ENCODE peak calls at places on chromosome 19, in eight cellular contexts. X is left lung; C is CD8-positive, alpha-beta T cell; B is tibial nerve; D is heart right ventricle; L is A549; P is breast epithelium; O is brain microvascular endothelial cell. S is an unnamed sample.

GRCh38 chr19:18599485-18599884 is 7.1 kb downstream of the CRLF1 start:
- DNase-seq in B (no peak), X (no peak), L (no peak), P (no peak), O (no peak), C (no peak), D (no peak), S (no peak)

GRCh38 chr19:13241321-13242104 is 91.3 kb downstream of the IER2 start:
- DNase-seq in C (peak; percentile 8), O (no peak), P (no peak), D (no peak), B (no peak), L (no peak), X (no peak), S (no peak)

GRCh38 chr19:5804516-5805464 is at the start of gene NRTN:
- DNase-seq in C (peak; percentile 32), B (no peak), L (peak; percentile 44), D (no peak), X (peak; percentile 78), P (no peak), O (no peak), S (no peak)

GRCh38 chr19:45117167-45117594 is 24.2 kb downstream of the PPP1R37 start:
- DNase-seq in X (no peak), B (no peak), L (no peak), O (no peak), D (no peak), P (no peak), C (no peak), S (no peak)

GRCh38 chr19:38148337-38148736 is 75.7 kb downstream of the DPF1 start:
- DNase-seq in P (peak; percentile 32), X (no peak), L (no peak), C (no peak), B (no peak), O (no peak), D (peak; percentile 48), S (no peak)

GRCh38 chr19:11410682-11411081 is 8.4 kb downstream of the RGL3 start:
- DNase-seq in L (no peak), B (no peak), O (no peak), C (no peak), P (no peak), X (no peak), D (no peak), S (no peak)

GRCh38 chr19:13037161-13037560 is 41.9 kb downstream of the NFIX start:
- DNase-seq in B (no peak), C (no peak), O (peak; percentile 74), P (peak; percentile 68), X (no peak), L (no peak), D (no peak), S (peak; percentile 84)

GRCh38 chr19:41934849-41935374 is 6.7 kb upstream of the ERFL start:
- DNase-seq in B (peak; percentile 72), D (peak; percentile 63), O (peak; percentile 28), L (peak; percentile 96), C (peak; percentile 65), X (peak; percentile 87), P (peak; percentile 36), S (peak; percentile 66)

GRCh38 chr19:41376241-41376997 is at the start of gene TMEM91:
- DNase-seq in D (peak; percentile 48), X (peak; percentile 89), O (peak; percentile 25), L (no peak), C (no peak), B (peak; percentile 68), P (no peak), S (peak; percentile 42)

GRCh38 chr19:18109731-18110671 is 12.4 kb downstream of the MAST3 start:
- DNase-seq in D (peak; percentile 69), C (no peak), L (no peak), X (peak; percentile 97), O (no peak), B (no peak), P (no peak), S (no peak)

DNA sequence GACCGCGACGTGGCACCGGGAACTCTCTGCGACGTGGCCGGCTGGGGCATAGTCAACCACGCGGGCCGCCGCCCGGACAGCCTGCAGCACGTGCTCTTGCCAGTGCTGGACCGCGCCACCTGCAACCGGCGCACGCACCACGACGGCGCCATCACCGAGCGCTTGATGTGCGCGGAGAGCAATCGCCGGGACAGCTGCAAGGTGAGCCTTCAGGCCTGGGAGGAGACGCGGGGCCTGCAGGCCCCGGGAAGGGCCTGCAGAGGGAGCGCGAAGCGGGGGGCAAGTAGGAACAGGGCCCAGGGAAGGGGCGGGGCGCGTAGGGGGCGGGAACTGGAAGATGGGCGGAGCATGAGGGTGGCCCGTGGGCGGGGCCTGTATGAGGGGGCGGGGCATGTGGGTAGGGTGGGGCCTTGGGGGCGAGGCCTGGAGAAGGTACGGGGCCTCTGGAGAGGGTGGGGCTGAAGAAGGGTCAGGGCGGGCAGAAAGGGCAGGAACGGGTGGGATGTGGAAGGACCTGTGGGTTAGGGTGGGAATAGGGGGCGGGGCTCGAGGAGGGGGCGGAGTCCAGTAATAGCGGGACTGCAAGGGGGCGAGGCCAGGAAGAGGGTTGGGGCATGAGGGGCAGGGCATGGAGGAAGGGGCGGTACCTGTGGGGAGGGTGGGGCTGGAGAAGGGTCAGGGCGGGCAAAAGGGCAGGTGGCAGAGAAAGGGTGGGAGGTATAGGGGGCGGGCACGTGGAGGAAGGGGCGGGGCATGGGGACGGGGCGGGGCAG is 2.5 kb downstream of the CFD start:
- DNase-seq in D (peak; percentile 60), X (peak; percentile 88), C (peak; percentile 59), L (no peak), O (no peak), B (no peak), P (no peak), S (peak; percentile 30)
- H3K4me3 ChIP-seq in D (no peak overlapping the region), X (peak overlapping the region; percentile 30), C (no peak overlapping the region), L (peak overlapping the region; percentile 80), O (no peak overlapping the region), B (no peak overlapping the region), P (peak overlapping the region; percentile 52), S (no peak overlapping the region)

GRCh38 chr19:40231544-40232424 is 5.3 kb upstream of the CCNP start:
- DNase-seq in D (no peak), L (no peak), O (no peak), B (no peak), P (no peak), X (no peak), C (no peak), S (peak; percentile 33)
- H3K4me3 ChIP-seq in D (no peak overlapping the region), L (no peak overlapping the region), O (no peak overlapping the region), B (no peak overlapping the region), P (no peak overlapping the region), X (no peak overlapping the region), C (no peak overlapping the region), S (no peak overlapping the region)

GRCh38 chr19:2394669-2395292 is 32.6 kb downstream of the TIMM13 start:
- DNase-seq in C (no peak), B (no peak), L (no peak), D (no peak), P (no peak), O (no peak), X (no peak), S (no peak)
- H3K4me3 ChIP-seq in C (no peak overlapping the region), B (no peak overlapping the region), L (no peak overlapping the region), D (no peak overlapping the region), P (no peak overlapping the region), O (no peak overlapping the region), X (peak overlapping the region; percentile 14), S (no peak overlapping the region)

GRCh38 chr19:31318790-31319189 is 30.4 kb downstream of the TSHZ3 start:
- DNase-seq in O (no peak), X (no peak), B (no peak), L (no peak), P (no peak), C (no peak), D (no peak), S (no peak)

GRCh38 chr19:31316201-31316951 is 32.9 kb downstream of the TSHZ3 start:
- DNase-seq in B (peak; percentile 49), L (no peak), O (no peak), X (no peak), P (no peak), D (no peak), C (no peak), S (peak; percentile 76)

GRCh38 chr19:31317098-31317497 is 32.1 kb downstream of the TSHZ3 start:
- DNase-seq in X (no peak), O (no peak), L (no peak), C (no peak), P (no peak), B (no peak), D (no peak), S (no peak)

GRCh38 chr19:31319465-31319864 is 29.8 kb downstream of the TSHZ3 start:
- DNase-seq in D (no peak), O (no peak), L (no peak), B (no peak), C (no peak), P (no peak), X (no peak), S (no peak)

DNA sequence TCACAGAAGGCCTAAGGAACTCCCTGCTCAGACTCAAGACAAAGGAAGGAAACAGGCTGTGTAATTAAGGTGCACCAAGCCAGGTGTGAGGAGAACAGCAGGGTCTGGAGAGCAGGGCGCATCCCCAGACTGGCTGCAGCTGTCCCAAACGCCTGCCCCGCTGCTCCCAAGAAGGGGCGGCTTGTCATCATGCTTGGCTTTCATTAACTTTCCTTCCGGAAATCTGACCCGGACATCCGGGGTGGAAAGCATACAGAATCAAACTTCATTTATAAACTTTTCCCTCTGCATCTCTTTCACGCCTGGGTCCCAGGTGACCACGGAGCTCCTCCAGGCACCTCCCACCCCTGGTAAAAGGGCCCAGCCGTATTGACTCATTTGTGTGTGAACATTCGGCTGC is 31.7 kb downstream of the TSHZ3 start:
- DNase-seq in L (no peak), B (no peak), P (no peak), O (no peak), X (no peak), C (no peak), D (no peak), S (peak; percentile 39)
- H3K4me3 ChIP-seq in L (no peak overlapping the region), B (no peak overlapping the region), P (no peak overlapping the region), O (no peak overlapping the region), X (no peak overlapping the region), C (no peak overlapping the region), D (no peak overlapping the region), S (no peak overlapping the region)

GRCh38 chr19:3580156-3580955 is 4.9 kb upstream of the GIPC3 start:
- DNase-seq in D (no peak), C (no peak), O (peak; percentile 94), X (no peak), L (no peak), B (no peak), P (no peak), S (peak; percentile 92)

GRCh38 chr19:3576696-3577443 is 4.1 kb downstream of the HMG20B start:
- DNase-seq in P (no peak), D (peak; percentile 71), O (no peak), X (peak; percentile 83), L (no peak), B (no peak), C (no peak), S (peak; percentile 64)

GRCh38 chr19:3575949-3576673 is 3.4 kb downstream of the HMG20B start:
- DNase-seq in D (no peak), L (no peak), O (no peak), C (no peak), B (no peak), X (no peak), P (no peak), S (no peak)

GRCh38 chr19:3577741-3578344 is 5.1 kb downstream of the HMG20B start:
- DNase-seq in C (no peak), X (peak; percentile 76), D (no peak), B (no peak), O (no peak), L (no peak), P (no peak), S (no peak)

GRCh38 chr19:3578390-3578789 is 5.6 kb downstream of the HMG20B start:
- DNase-seq in B (no peak), C (no peak), X (no peak), D (no peak), L (no peak), P (no peak), O (no peak), S (no peak)
- H3K4me3 ChIP-seq in B (no peak overlapping the region), C (no peak overlapping the region), X (no peak overlapping the region), D (no peak overlapping the region), L (no peak overlapping the region), P (no peak overlapping the region), O (no peak overlapping the region), S (no peak overlapping the region)